ENCODE peak calls at places on chromosomes 6 and 20, in nine cellular contexts. One of them, this sample, is unnamed.

GRCh38 chr6:116265081-116265829 is 11.4 kb upstream of the TSPYL4 start:
- DNase-seq in endothelial cell: no peak
- DNase-seq in nephron progenitor cell: no peak
- DNase-seq in H4: no peak
- DNase-seq in non-pigmented ciliary epithelial cell: no peak
- DNase-seq in stimulated activated CD8-positive, alpha-beta memory T cell treated with anti-CD3 and anti-CD28 coated beads, Interleukin-15, amount 100 ng/mL, for 24 hours: no peak
- DNase-seq in fibroblast of the conjunctiva: no peak
- DNase-seq in EL: peak
- DNase-seq in kidney glomerular epithelial cell: no peak
- DNase-seq in this sample: no peak

GRCh38 chr6:39453236-39453635 is 130.7 kb upstream of the KCNK16 start:
- DNase-seq in endothelial cell: no peak
- DNase-seq in nephron progenitor cell: no peak
- DNase-seq in H4: no peak
- DNase-seq in non-pigmented ciliary epithelial cell: no peak
- DNase-seq in stimulated activated CD8-positive, alpha-beta memory T cell treated with anti-CD3 and anti-CD28 coated beads, Interleukin-15, amount 100 ng/mL, for 24 hours: no peak
- DNase-seq in fibroblast of the conjunctiva: no peak
- DNase-seq in EL: peak
- DNase-seq in kidney glomerular epithelial cell: peak
- DNase-seq in this sample: no peak

GRCh38 chr6:8130399-8130798 is 28.1 kb upstream of the EEF1E1 start:
- DNase-seq in endothelial cell: no peak
- DNase-seq in nephron progenitor cell: no peak
- DNase-seq in H4: no peak
- DNase-seq in non-pigmented ciliary epithelial cell: no peak
- DNase-seq in stimulated activated CD8-positive, alpha-beta memory T cell treated with anti-CD3 and anti-CD28 coated beads, Interleukin-15, amount 100 ng/mL, for 24 hours: no peak
- DNase-seq in fibroblast of the conjunctiva: no peak
- DNase-seq in EL: peak
- DNase-seq in kidney glomerular epithelial cell: no peak
- DNase-seq in this sample: peak

GRCh38 chr6:158629376-158630221 is 14.9 kb downstream of the DYNLT1 start:
- DNase-seq in endothelial cell: no peak
- DNase-seq in nephron progenitor cell: peak
- DNase-seq in H4: no peak
- DNase-seq in non-pigmented ciliary epithelial cell: no peak
- DNase-seq in stimulated activated CD8-positive, alpha-beta memory T cell treated with anti-CD3 and anti-CD28 coated beads, Interleukin-15, amount 100 ng/mL, for 24 hours: no peak
- DNase-seq in fibroblast of the conjunctiva: no peak
- DNase-seq in EL: no peak
- DNase-seq in kidney glomerular epithelial cell: no peak
- DNase-seq in this sample: no peak

GRCh38 chr6:65081713-65082210 is 625.3 kb downstream of the EYS start:
- DNase-seq in endothelial cell: no peak
- DNase-seq in nephron progenitor cell: no peak
- DNase-seq in H4: no peak
- DNase-seq in non-pigmented ciliary epithelial cell: no peak
- DNase-seq in stimulated activated CD8-positive, alpha-beta memory T cell treated with anti-CD3 and anti-CD28 coated beads, Interleukin-15, amount 100 ng/mL, for 24 hours: no peak
- DNase-seq in fibroblast of the conjunctiva: no peak
- DNase-seq in EL: no peak
- DNase-seq in kidney glomerular epithelial cell: no peak
- DNase-seq in this sample: no peak

GRCh38 chr20:36128463-36129176 is 25.9 kb upstream of the EPB41L1 start:
- DNase-seq in endothelial cell: no peak
- DNase-seq in nephron progenitor cell: no peak
- DNase-seq in H4: no peak
- DNase-seq in non-pigmented ciliary epithelial cell: no peak
- DNase-seq in stimulated activated CD8-positive, alpha-beta memory T cell treated with anti-CD3 and anti-CD28 coated beads, Interleukin-15, amount 100 ng/mL, for 24 hours: no peak
- DNase-seq in fibroblast of the conjunctiva: peak
- DNase-seq in EL: peak
- DNase-seq in kidney glomerular epithelial cell: peak
- DNase-seq in this sample: peak

GRCh38 chr20:4904127-4904860 is 97.0 kb downstream of the SLC23A2 start:
- DNase-seq in endothelial cell: no peak
- DNase-seq in nephron progenitor cell: no peak
- DNase-seq in H4: no peak
- DNase-seq in non-pigmented ciliary epithelial cell: no peak
- DNase-seq in stimulated activated CD8-positive, alpha-beta memory T cell treated with anti-CD3 and anti-CD28 coated beads, Interleukin-15, amount 100 ng/mL, for 24 hours: no peak
- DNase-seq in fibroblast of the conjunctiva: no peak
- DNase-seq in EL: no peak
- DNase-seq in kidney glomerular epithelial cell: no peak
- DNase-seq in this sample: no peak

GRCh38 chr20:14142964-14143627 is 147.8 kb downstream of the MACROD2 start:
- DNase-seq in endothelial cell: no peak
- DNase-seq in nephron progenitor cell: no peak
- DNase-seq in H4: peak
- DNase-seq in non-pigmented ciliary epithelial cell: peak
- DNase-seq in stimulated activated CD8-positive, alpha-beta memory T cell treated with anti-CD3 and anti-CD28 coated beads, Interleukin-15, amount 100 ng/mL, for 24 hours: no peak
- DNase-seq in fibroblast of the conjunctiva: peak
- DNase-seq in EL: peak
- DNase-seq in kidney glomerular epithelial cell: peak
- DNase-seq in this sample: peak

GRCh38 chr20:60581606-60582005 is 623.4 kb downstream of the CDH26 start:
- DNase-seq in endothelial cell: no peak
- DNase-seq in nephron progenitor cell: no peak
- DNase-seq in H4: no peak
- DNase-seq in non-pigmented ciliary epithelial cell: no peak
- DNase-seq in stimulated activated CD8-positive, alpha-beta memory T cell treated with anti-CD3 and anti-CD28 coated beads, Interleukin-15, amount 100 ng/mL, for 24 hours: no peak
- DNase-seq in fibroblast of the conjunctiva: no peak
- DNase-seq in EL: no peak
- DNase-seq in kidney glomerular epithelial cell: no peak
- DNase-seq in this sample: no peak

GRCh38 chr6:38943964-38944363 is 104.6 kb upstream of the GLP1R start:
- DNase-seq in endothelial cell: no peak
- DNase-seq in nephron progenitor cell: no peak
- DNase-seq in H4: no peak
- DNase-seq in non-pigmented ciliary epithelial cell: no peak
- DNase-seq in stimulated activated CD8-positive, alpha-beta memory T cell treated with anti-CD3 and anti-CD28 coated beads, Interleukin-15, amount 100 ng/mL, for 24 hours: no peak
- DNase-seq in fibroblast of the conjunctiva: no peak
- DNase-seq in EL: no peak
- DNase-seq in kidney glomerular epithelial cell: no peak
- DNase-seq in this sample: no peak

GRCh38 chr20:51650685-51651134 is 108.2 kb upstream of the NFATC2 start:
- DNase-seq in endothelial cell: no peak
- DNase-seq in nephron progenitor cell: no peak
- DNase-seq in H4: peak
- DNase-seq in non-pigmented ciliary epithelial cell: no peak
- DNase-seq in stimulated activated CD8-positive, alpha-beta memory T cell treated with anti-CD3 and anti-CD28 coated beads, Interleukin-15, amount 100 ng/mL, for 24 hours: no peak
- DNase-seq in fibroblast of the conjunctiva: no peak
- DNase-seq in EL: peak
- DNase-seq in kidney glomerular epithelial cell: peak
- DNase-seq in this sample: peak

GRCh38 chr20:5741089-5741488 is 9.1 kb upstream of the SHLD1 start:
- DNase-seq in endothelial cell: no peak
- DNase-seq in nephron progenitor cell: no peak
- DNase-seq in H4: peak
- DNase-seq in non-pigmented ciliary epithelial cell: no peak
- DNase-seq in stimulated activated CD8-positive, alpha-beta memory T cell treated with anti-CD3 and anti-CD28 coated beads, Interleukin-15, amount 100 ng/mL, for 24 hours: no peak
- DNase-seq in fibroblast of the conjunctiva: no peak
- DNase-seq in EL: peak
- DNase-seq in kidney glomerular epithelial cell: no peak
- DNase-seq in this sample: peak

GRCh38 chr6:44002591-44003344 is 124.5 kb downstream of the MRPL14 start:
- DNase-seq in endothelial cell: peak
- DNase-seq in nephron progenitor cell: peak
- DNase-seq in H4: no peak
- DNase-seq in non-pigmented ciliary epithelial cell: no peak
- DNase-seq in stimulated activated CD8-positive, alpha-beta memory T cell treated with anti-CD3 and anti-CD28 coated beads, Interleukin-15, amount 100 ng/mL, for 24 hours: peak
- DNase-seq in fibroblast of the conjunctiva: no peak
- DNase-seq in EL: peak
- DNase-seq in kidney glomerular epithelial cell: peak
- DNase-seq in this sample: peak

GRCh38 chr6:154593122-154593521 is 82.6 kb upstream of the CNKSR3 start:
- DNase-seq in endothelial cell: no peak
- DNase-seq in nephron progenitor cell: peak
- DNase-seq in H4: no peak
- DNase-seq in non-pigmented ciliary epithelial cell: no peak
- DNase-seq in stimulated activated CD8-positive, alpha-beta memory T cell treated with anti-CD3 and anti-CD28 coated beads, Interleukin-15, amount 100 ng/mL, for 24 hours: no peak
- DNase-seq in fibroblast of the conjunctiva: no peak
- DNase-seq in EL: no peak
- DNase-seq in kidney glomerular epithelial cell: no peak
- DNase-seq in this sample: no peak

GRCh38 chr6:4671587-4672115 is 104.6 kb upstream of the CDYL start:
- DNase-seq in endothelial cell: no peak
- DNase-seq in nephron progenitor cell: no peak
- DNase-seq in H4: no peak
- DNase-seq in non-pigmented ciliary epithelial cell: no peak
- DNase-seq in stimulated activated CD8-positive, alpha-beta memory T cell treated with anti-CD3 and anti-CD28 coated beads, Interleukin-15, amount 100 ng/mL, for 24 hours: no peak
- DNase-seq in fibroblast of the conjunctiva: no peak
- DNase-seq in EL: no peak
- DNase-seq in kidney glomerular epithelial cell: no peak
- DNase-seq in this sample: no peak

GRCh38 chr6:108581237-108581931 is 20.7 kb downstream of the FOXO3 start:
- DNase-seq in endothelial cell: no peak
- DNase-seq in nephron progenitor cell: no peak
- DNase-seq in H4: peak
- DNase-seq in non-pigmented ciliary epithelial cell: no peak
- DNase-seq in stimulated activated CD8-positive, alpha-beta memory T cell treated with anti-CD3 and anti-CD28 coated beads, Interleukin-15, amount 100 ng/mL, for 24 hours: no peak
- DNase-seq in fibroblast of the conjunctiva: peak
- DNase-seq in EL: peak
- DNase-seq in kidney glomerular epithelial cell: peak
- DNase-seq in this sample: peak

GRCh38 chr6:37362101-37362823 is 8.5 kb downstream of the RNF8 start:
- DNase-seq in endothelial cell: no peak
- DNase-seq in nephron progenitor cell: no peak
- DNase-seq in H4: no peak
- DNase-seq in non-pigmented ciliary epithelial cell: no peak
- DNase-seq in stimulated activated CD8-positive, alpha-beta memory T cell treated with anti-CD3 and anti-CD28 coated beads, Interleukin-15, amount 100 ng/mL, for 24 hours: no peak
- DNase-seq in fibroblast of the conjunctiva: no peak
- DNase-seq in EL: no peak
- DNase-seq in kidney glomerular epithelial cell: no peak
- DNase-seq in this sample: no peak

GRCh38 chr6:134342211-134342610 is 24.3 kb upstream of the SGK1 start:
- DNase-seq in endothelial cell: no peak
- DNase-seq in nephron progenitor cell: no peak
- DNase-seq in H4: no peak
- DNase-seq in non-pigmented ciliary epithelial cell: no peak
- DNase-seq in stimulated activated CD8-positive, alpha-beta memory T cell treated with anti-CD3 and anti-CD28 coated beads, Interleukin-15, amount 100 ng/mL, for 24 hours: no peak
- DNase-seq in fibroblast of the conjunctiva: no peak
- DNase-seq in EL: no peak
- DNase-seq in kidney glomerular epithelial cell: no peak
- DNase-seq in this sample: no peak

GRCh38 chr6:125679128-125679527 is 70.3 kb upstream of the HEY2 start:
- DNase-seq in endothelial cell: no peak
- DNase-seq in nephron progenitor cell: no peak
- DNase-seq in H4: no peak
- DNase-seq in non-pigmented ciliary epithelial cell: no peak
- DNase-seq in stimulated activated CD8-positive, alpha-beta memory T cell treated with anti-CD3 and anti-CD28 coated beads, Interleukin-15, amount 100 ng/mL, for 24 hours: no peak
- DNase-seq in fibroblast of the conjunctiva: no peak
- DNase-seq in EL: no peak
- DNase-seq in kidney glomerular epithelial cell: no peak
- DNase-seq in this sample: no peak

GRCh38 chr6:121544691-121545090 is 109.2 kb downstream of the GJA1 start:
- DNase-seq in endothelial cell: no peak
- DNase-seq in nephron progenitor cell: no peak
- DNase-seq in H4: no peak
- DNase-seq in non-pigmented ciliary epithelial cell: no peak
- DNase-seq in stimulated activated CD8-positive, alpha-beta memory T cell treated with anti-CD3 and anti-CD28 coated beads, Interleukin-15, amount 100 ng/mL, for 24 hours: no peak
- DNase-seq in fibroblast of the conjunctiva: no peak
- DNase-seq in EL: peak
- DNase-seq in kidney glomerular epithelial cell: no peak
- DNase-seq in this sample: no peak

GRCh38 chr6:148413321-148414094 is 70.9 kb downstream of the SASH1 start:
- DNase-seq in endothelial cell: no peak
- DNase-seq in nephron progenitor cell: no peak
- DNase-seq in H4: no peak
- DNase-seq in non-pigmented ciliary epithelial cell: no peak
- DNase-seq in stimulated activated CD8-positive, alpha-beta memory T cell treated with anti-CD3 and anti-CD28 coated beads, Interleukin-15, amount 100 ng/mL, for 24 hours: no peak
- DNase-seq in fibroblast of the conjunctiva: no peak
- DNase-seq in EL: no peak
- DNase-seq in kidney glomerular epithelial cell: no peak
- DNase-seq in this sample: no peak

GRCh38 chr20:44198872-44199271 is 11.7 kb downstream of the OSER1 start:
- DNase-seq in endothelial cell: no peak
- DNase-seq in nephron progenitor cell: no peak
- DNase-seq in H4: no peak
- DNase-seq in non-pigmented ciliary epithelial cell: no peak
- DNase-seq in stimulated activated CD8-positive, alpha-beta memory T cell treated with anti-CD3 and anti-CD28 coated beads, Interleukin-15, amount 100 ng/mL, for 24 hours: no peak
- DNase-seq in fibroblast of the conjunctiva: no peak
- DNase-seq in EL: no peak
- DNase-seq in kidney glomerular epithelial cell: no peak
- DNase-seq in this sample: no peak

GRCh38 chr6:28152531-28152930 is 10.8 kb downstream of the ZKSCAN8 start:
- DNase-seq in endothelial cell: no peak
- DNase-seq in nephron progenitor cell: no peak
- DNase-seq in H4: no peak
- DNase-seq in non-pigmented ciliary epithelial cell: no peak
- DNase-seq in stimulated activated CD8-positive, alpha-beta memory T cell treated with anti-CD3 and anti-CD28 coated beads, Interleukin-15, amount 100 ng/mL, for 24 hours: no peak
- DNase-seq in fibroblast of the conjunctiva: no peak
- DNase-seq in EL: no peak
- DNase-seq in kidney glomerular epithelial cell: no peak
- DNase-seq in this sample: no peak

GRCh38 chr6:19377722-19378121 is 459.4 kb upstream of the ID4 start:
- DNase-seq in endothelial cell: no peak
- DNase-seq in nephron progenitor cell: no peak
- DNase-seq in H4: no peak
- DNase-seq in non-pigmented ciliary epithelial cell: no peak
- DNase-seq in stimulated activated CD8-positive, alpha-beta memory T cell treated with anti-CD3 and anti-CD28 coated beads, Interleukin-15, amount 100 ng/mL, for 24 hours: no peak
- DNase-seq in fibroblast of the conjunctiva: no peak
- DNase-seq in EL: no peak
- DNase-seq in kidney glomerular epithelial cell: no peak
- DNase-seq in this sample: no peak

GRCh38 chr20:39036851-39037250 is 74.7 kb downstream of the DHX35 start:
- DNase-seq in endothelial cell: no peak
- DNase-seq in nephron progenitor cell: no peak
- DNase-seq in H4: no peak
- DNase-seq in non-pigmented ciliary epithelial cell: no peak
- DNase-seq in stimulated activated CD8-positive, alpha-beta memory T cell treated with anti-CD3 and anti-CD28 coated beads, Interleukin-15, amount 100 ng/mL, for 24 hours: no peak
- DNase-seq in fibroblast of the conjunctiva: no peak
- DNase-seq in EL: peak
- DNase-seq in kidney glomerular epithelial cell: no peak
- DNase-seq in this sample: peak

GRCh38 chr6:142756215-142756630 is 188.8 kb downstream of the HIVEP2 start:
- DNase-seq in endothelial cell: no peak
- DNase-seq in nephron progenitor cell: no peak
- DNase-seq in H4: peak
- DNase-seq in non-pigmented ciliary epithelial cell: no peak
- DNase-seq in stimulated activated CD8-positive, alpha-beta memory T cell treated with anti-CD3 and anti-CD28 coated beads, Interleukin-15, amount 100 ng/mL, for 24 hours: no peak
- DNase-seq in fibroblast of the conjunctiva: no peak
- DNase-seq in EL: peak
- DNase-seq in kidney glomerular epithelial cell: peak
- DNase-seq in this sample: peak

GRCh38 chr6:14134211-14134910 is 16.8 kb downstream of the CD83 start:
- DNase-seq in endothelial cell: no peak
- DNase-seq in nephron progenitor cell: no peak
- DNase-seq in H4: no peak
- DNase-seq in non-pigmented ciliary epithelial cell: no peak
- DNase-seq in stimulated activated CD8-positive, alpha-beta memory T cell treated with anti-CD3 and anti-CD28 coated beads, Interleukin-15, amount 100 ng/mL, for 24 hours: no peak
- DNase-seq in fibroblast of the conjunctiva: no peak
- DNase-seq in EL: no peak
- DNase-seq in kidney glomerular epithelial cell: peak
- DNase-seq in this sample: no peak

GRCh38 chr6:156396791-156397418 is 380.3 kb upstream of the ARID1B start:
- DNase-seq in endothelial cell: no peak
- DNase-seq in nephron progenitor cell: peak
- DNase-seq in H4: no peak
- DNase-seq in non-pigmented ciliary epithelial cell: no peak
- DNase-seq in stimulated activated CD8-positive, alpha-beta memory T cell treated with anti-CD3 and anti-CD28 coated beads, Interleukin-15, amount 100 ng/mL, for 24 hours: no peak
- DNase-seq in fibroblast of the conjunctiva: no peak
- DNase-seq in EL: no peak
- DNase-seq in kidney glomerular epithelial cell: no peak
- DNase-seq in this sample: no peak

GRCh38 chr20:22098451-22098850 is 393.0 kb downstream of the PAX1 start:
- DNase-seq in endothelial cell: no peak
- DNase-seq in nephron progenitor cell: no peak
- DNase-seq in H4: no peak
- DNase-seq in non-pigmented ciliary epithelial cell: no peak
- DNase-seq in stimulated activated CD8-positive, alpha-beta memory T cell treated with anti-CD3 and anti-CD28 coated beads, Interleukin-15, amount 100 ng/mL, for 24 hours: no peak
- DNase-seq in fibroblast of the conjunctiva: no peak
- DNase-seq in EL: no peak
- DNase-seq in kidney glomerular epithelial cell: no peak
- DNase-seq in this sample: no peak

GRCh38 chr20:16819483-16819882 is 71.3 kb downstream of the OTOR start:
- DNase-seq in endothelial cell: no peak
- DNase-seq in nephron progenitor cell: no peak
- DNase-seq in H4: no peak
- DNase-seq in non-pigmented ciliary epithelial cell: no peak
- DNase-seq in stimulated activated CD8-positive, alpha-beta memory T cell treated with anti-CD3 and anti-CD28 coated beads, Interleukin-15, amount 100 ng/mL, for 24 hours: no peak
- DNase-seq in fibroblast of the conjunctiva: no peak
- DNase-seq in EL: no peak
- DNase-seq in kidney glomerular epithelial cell: no peak
- DNase-seq in this sample: no peak

GRCh38 chr20:15138548-15139126 is 801.2 kb upstream of the FLRT3 start:
- DNase-seq in endothelial cell: no peak
- DNase-seq in nephron progenitor cell: no peak
- DNase-seq in H4: no peak
- DNase-seq in non-pigmented ciliary epithelial cell: no peak
- DNase-seq in stimulated activated CD8-positive, alpha-beta memory T cell treated with anti-CD3 and anti-CD28 coated beads, Interleukin-15, amount 100 ng/mL, for 24 hours: no peak
- DNase-seq in fibroblast of the conjunctiva: no peak
- DNase-seq in EL: no peak
- DNase-seq in kidney glomerular epithelial cell: no peak
- DNase-seq in this sample: no peak

This sample was measured in fibroblast of lung.